ENCODE peak calls at places on chromosome 5, in six cellular contexts. W is NCI-H1105 treated with DMSO at 0.1 percent for 48 hours; H is nephron progenitor cell; L is DMS79 treated with DMSO at 0.1 percent for 48 hours; N is tibial artery; Z is activated naive CD8-positive, alpha-beta T cell treated with anti-CD3 and anti-CD28 coated beads for 36 hours. I is an unnamed sample.

GRCh38 chr5:172805736-172806255 is 28.3 kb upstream of the ERGIC1 start:
- DNase-seq in W (no peak), H (no peak), Z (no peak), N (peak; percentile 67), L (no peak), I (no peak)

GRCh38 chr5:27682600-27682999 is 644.2 kb upstream of the CDH9 start:
- DNase-seq in N (no peak), L (no peak), W (no peak), H (no peak), Z (no peak), I (no peak)

GRCh38 chr5:36685631-36686147 is 79.3 kb downstream of the SLC1A3 start:
- DNase-seq in L (no peak), Z (no peak), H (no peak), N (no peak), W (no peak), I (no peak)

GRCh38 chr5:143229896-143230675 is 173.4 kb downstream of the NR3C1 start:
- DNase-seq in W (no peak), N (no peak), Z (peak; percentile 49), H (no peak), L (peak; percentile 15), I (no peak)

GRCh38 chr5:167160388-167160787 is 1131.1 kb upstream of the WWC1 start:
- DNase-seq in Z (no peak), L (no peak), H (no peak), W (no peak), N (no peak), I (no peak)

GRCh38 chr5:43367909-43368648 is 44.1 kb downstream of the CCL28 start:
- DNase-seq in Z (no peak), W (no peak), L (no peak), N (no peak), H (no peak), I (no peak)

GRCh38 chr5:180133060-180133459 is 61.5 kb upstream of the RNF130 start:
- DNase-seq in H (no peak), W (no peak), L (no peak), Z (no peak), N (no peak), I (no peak)

GRCh38 chr5:143064661-143065060 is 294.5 kb downstream of the ARHGAP26 start:
- DNase-seq in H (no peak), N (no peak), Z (no peak), W (no peak), L (no peak), I (no peak)

GRCh38 chr5:39717186-39717897 is 292.6 kb upstream of the DAB2 start:
- DNase-seq in H (no peak), Z (no peak), N (no peak), W (no peak), L (no peak), I (no peak)

GRCh38 chr5:54460181-54460919 is 4.9 kb downstream of the HSPB3 start:
- DNase-seq in Z (no peak), W (no peak), L (no peak), H (no peak), N (no peak), I (no peak)

GRCh38 chr5:98772415-98773213 is 849 bp upstream of the RGMB start:
- DNase-seq in H (peak; percentile 66), N (peak; percentile 82), L (peak; percentile 85), W (peak; percentile 78), Z (peak; percentile 62), I (no peak)

GRCh38 chr5:180155331-180155881 is 53.6 kb downstream of the RASGEF1C start:
- DNase-seq in W (no peak), N (no peak), H (no peak), L (no peak), Z (no peak), I (no peak)

I was measured in stimulated activated CD8-positive, alpha-beta memory T cell treated with anti-CD3 and anti-CD28 coated beads, Interleukin-15, amount 100 ng/mL, for 24 hours.